ENCODE peak calls at places on chromosomes 16 and 17, in eight cellular contexts. B is G401; R is T-helper 9 cell; M is NCI-H774; Q is activated T-helper 1 cell treated with Interleukin-2 at 50 U/mL for 16 hours; I is non-pigmented ciliary epithelial cell; A is CD4-positive, alpha-beta T cell; F is EL. C is an unnamed sample.

GRCh38 chr16:876041-876335 is 75.5 kb upstream of the GNG13 start:
- DNase-seq in B (no peak), R (no peak), M (no peak), Q (no peak), I (no peak), A (no peak), F (no peak), C (no peak)

GRCh38 chr17:76501018-76501826 is at the start of gene RHBDF2:
- DNase-seq in B (peak; percentile 54), R (peak; percentile 98), M (peak; percentile 90), Q (peak; percentile 95), I (no peak), A (peak; percentile 97), F (peak; percentile 87), C (peak; percentile 50)

GRCh38 chr17:59234631-59235030 is 14.3 kb downstream of the GDPD1 start:
- DNase-seq in B (no peak), R (no peak), M (no peak), Q (no peak), I (no peak), A (no peak), F (no peak), C (no peak)

GRCh38 chr17:63382826-63383225 is 63.3 kb downstream of the CYB561 start:
- DNase-seq in B (no peak), R (no peak), M (no peak), Q (no peak), I (no peak), A (no peak), F (peak; percentile 54), C (no peak)

GRCh38 chr17:21081967-21082366 is 39.2 kb upstream of the USP22 start:
- DNase-seq in B (no peak), R (no peak), M (no peak), Q (no peak), I (no peak), A (no peak), F (no peak), C (no peak)

GRCh38 chr16:53249331-53249730 is 184.9 kb upstream of the RBL2 start:
- DNase-seq in B (no peak), R (no peak), M (no peak), Q (no peak), I (no peak), A (no peak), F (no peak), C (no peak)

GRCh38 chr16:86457621-86458456 is 52.5 kb upstream of the FOXF1 start:
- DNase-seq in B (no peak), R (no peak), M (no peak), Q (no peak), I (peak; percentile 22), A (no peak), F (peak; percentile 77), C (no peak)

GRCh38 chr16:65889533-65889966 is 476.9 kb upstream of the CDH5 start:
- DNase-seq in B (peak; percentile 93), R (no peak), M (peak; percentile 29), Q (no peak), I (no peak), A (no peak), F (no peak), C (peak; percentile 92)

GRCh38 chr17:29757788-29758187 is 135.1 kb upstream of the CORO6 start:
- DNase-seq in B (no peak), R (no peak), M (no peak), Q (no peak), I (no peak), A (no peak), F (no peak), C (no peak)

GRCh38 chr17:11814655-11815262 is 182.5 kb downstream of the ZNF18 start:
- DNase-seq in B (no peak), R (no peak), M (no peak), Q (no peak), I (peak; percentile 32), A (no peak), F (no peak), C (no peak)

GRCh38 chr16:83117810-83118209 is 491.0 kb downstream of the CDH13 start:
- DNase-seq in B (no peak), R (no peak), M (no peak), Q (no peak), I (no peak), A (no peak), F (no peak), C (no peak)

GRCh38 chr17:58531122-58531521 is 16.7 kb upstream of the MTMR4 start:
- DNase-seq in B (peak; percentile 63), R (no peak), M (no peak), Q (no peak), I (no peak), A (no peak), F (no peak), C (peak; percentile 51)

GRCh38 chr16:12158428-12158827 is 181.9 kb downstream of the SNX29 start:
- DNase-seq in B (no peak), R (no peak), M (no peak), Q (no peak), I (peak; percentile 90), A (no peak), F (peak; percentile 97), C (no peak)

GRCh38 chr16:70428178-70428998 is 10.5 kb downstream of the ST3GAL2 start:
- DNase-seq in B (peak; percentile 87), R (no peak), M (no peak), Q (no peak), I (peak; percentile 83), A (no peak), F (peak; percentile 96), C (peak; percentile 84)

GRCh38 chr17:50541916-50542688 is 4.9 kb upstream of the SPATA20 start:
- DNase-seq in B (peak; percentile 83), R (peak; percentile 73), M (peak; percentile 87), Q (peak; percentile 76), I (no peak), A (peak; percentile 79), F (peak; percentile 86), C (peak; percentile 79)

GRCh38 chr17:69779378-69780214 is 295.4 kb upstream of the KCNJ16 start:
- DNase-seq in B (no peak), R (no peak), M (no peak), Q (no peak), I (peak; percentile 70), A (no peak), F (no peak), C (no peak)

GRCh38 chr16:80804061-80804450 is 342 bp downstream of the CDYL2 start:
- DNase-seq in B (peak; percentile 63), R (peak; percentile 21), M (no peak), Q (peak; percentile 43), I (no peak), A (peak; percentile 56), F (peak; percentile 35), C (peak; percentile 41)